ENCODE peak calls at places on chromosomes 4 and X, in nine cellular contexts. One of them, this sample, is unnamed. For H3K9me3 and H3K27me3, the result is how much of the 10 kb centered on the place peaks cover.

GRCh38 chr4:166996216-166996615 is 238.1 kb downstream of the SPOCK3 start:
- DNase-seq in A673: no peak
- DNase-seq in gastrocnemius medialis: no peak
- DNase-seq in SK-N-SH: no peak
- DNase-seq in left lung: no peak
- DNase-seq in CD4-positive, CD25-positive, alpha-beta regulatory T cell: no peak
- DNase-seq in aorta: no peak
- DNase-seq in right lobe of liver: no peak
- DNase-seq in left ventricle myocardium inferior: no peak
- DNase-seq in this sample: no peak

GRCh38 chr4:173752610-173753009 is 222.6 kb upstream of the HAND2 start:
- DNase-seq in left ventricle myocardium inferior: no peak
- DNase-seq in gastrocnemius medialis: no peak
- DNase-seq in left lung: peak
- DNase-seq in CD4-positive, CD25-positive, alpha-beta regulatory T cell: peak
- DNase-seq in aorta: peak
- DNase-seq in A673: peak
- DNase-seq in SK-N-SH: no peak
- DNase-seq in right lobe of liver: no peak
- DNase-seq in this sample: no peak

GRCh38 chr4:13905543-13905942 is 278.0 kb upstream of the BOD1L1 start:
- DNase-seq in CD4-positive, CD25-positive, alpha-beta regulatory T cell: no peak
- DNase-seq in left ventricle myocardium inferior: no peak
- DNase-seq in left lung: no peak
- DNase-seq in A673: no peak
- DNase-seq in SK-N-SH: no peak
- DNase-seq in aorta: no peak
- DNase-seq in gastrocnemius medialis: no peak
- DNase-seq in right lobe of liver: no peak
- DNase-seq in this sample: no peak

GRCh38 chr4:75243570-75243969 is 270.6 kb downstream of the RCHY1 start:
- DNase-seq in left ventricle myocardium inferior: no peak
- DNase-seq in aorta: no peak
- DNase-seq in CD4-positive, CD25-positive, alpha-beta regulatory T cell: no peak
- DNase-seq in SK-N-SH: no peak
- DNase-seq in left lung: no peak
- DNase-seq in A673: no peak
- DNase-seq in gastrocnemius medialis: no peak
- DNase-seq in right lobe of liver: no peak
- DNase-seq in this sample: no peak

GRCh38 chrX:134661295-134661694 is 3.0 kb upstream of the PLAC1 start:
- DNase-seq in left ventricle myocardium inferior: no peak
- DNase-seq in left lung: no peak
- DNase-seq in SK-N-SH: no peak
- DNase-seq in right lobe of liver: no peak
- DNase-seq in gastrocnemius medialis: no peak
- DNase-seq in CD4-positive, CD25-positive, alpha-beta regulatory T cell: no peak
- DNase-seq in aorta: no peak
- DNase-seq in A673: no peak
- DNase-seq in this sample: no peak

GRCh38 chr4:109113511-109113910 is 188.9 kb downstream of the COL25A1 start:
- DNase-seq in A673: no peak
- DNase-seq in right lobe of liver: no peak
- DNase-seq in left lung: no peak
- DNase-seq in left ventricle myocardium inferior: no peak
- DNase-seq in aorta: no peak
- DNase-seq in CD4-positive, CD25-positive, alpha-beta regulatory T cell: no peak
- DNase-seq in gastrocnemius medialis: no peak
- DNase-seq in SK-N-SH: no peak
- DNase-seq in this sample: no peak

GRCh38 chr4:1728061-1728980 is 7.0 kb downstream of the TACC3 start:
- DNase-seq in right lobe of liver: peak
- DNase-seq in aorta: peak
- DNase-seq in left lung: peak
- DNase-seq in CD4-positive, CD25-positive, alpha-beta regulatory T cell: no peak
- DNase-seq in SK-N-SH: peak
- DNase-seq in A673: no peak
- DNase-seq in left ventricle myocardium inferior: no peak
- DNase-seq in gastrocnemius medialis: no peak
- DNase-seq in this sample: no peak

GRCh38 chrX:76148011-76148665 is 24.7 kb upstream of the PBDC1 start:
- DNase-seq in SK-N-SH: no peak
- DNase-seq in CD4-positive, CD25-positive, alpha-beta regulatory T cell: peak
- DNase-seq in A673: peak
- DNase-seq in gastrocnemius medialis: no peak
- DNase-seq in aorta: no peak
- DNase-seq in right lobe of liver: no peak
- DNase-seq in left ventricle myocardium inferior: no peak
- DNase-seq in left lung: no peak
- DNase-seq in this sample: peak

GRCh38 chr4:38663021-38663800 is 788 bp upstream of the KLF3 start:
- DNase-seq in right lobe of liver: peak
- DNase-seq in left lung: no peak
- DNase-seq in A673: no peak
- DNase-seq in SK-N-SH: no peak
- DNase-seq in CD4-positive, CD25-positive, alpha-beta regulatory T cell: peak
- DNase-seq in aorta: no peak
- DNase-seq in left ventricle myocardium inferior: no peak
- DNase-seq in gastrocnemius medialis: peak
- DNase-seq in this sample: no peak

GRCh38 chr4:1058997-1059665 is 47.7 kb downstream of the FGFRL1 start:
- DNase-seq in SK-N-SH: no peak
- DNase-seq in CD4-positive, CD25-positive, alpha-beta regulatory T cell: no peak
- DNase-seq in gastrocnemius medialis: no peak
- DNase-seq in left lung: peak
- DNase-seq in right lobe of liver: no peak
- DNase-seq in aorta: peak
- DNase-seq in A673: no peak
- DNase-seq in left ventricle myocardium inferior: no peak
- DNase-seq in this sample: no peak

GRCh38 chrX:115582035-115582870 is 21.3 kb downstream of the PLS3 start:
- DNase-seq in gastrocnemius medialis: no peak
- DNase-seq in left ventricle myocardium inferior: peak
- DNase-seq in SK-N-SH: no peak
- DNase-seq in CD4-positive, CD25-positive, alpha-beta regulatory T cell: no peak
- DNase-seq in right lobe of liver: no peak
- DNase-seq in A673: no peak
- DNase-seq in left lung: no peak
- DNase-seq in aorta: no peak
- DNase-seq in this sample: no peak

GRCh38 chrX:15749642-15750610 is 11.9 kb downstream of the CA5B start:
- DNase-seq in left ventricle myocardium inferior: peak
- DNase-seq in gastrocnemius medialis: no peak
- DNase-seq in left lung: no peak
- DNase-seq in aorta: peak
- DNase-seq in CD4-positive, CD25-positive, alpha-beta regulatory T cell: peak
- DNase-seq in right lobe of liver: no peak
- DNase-seq in SK-N-SH: no peak
- DNase-seq in A673: no peak
- DNase-seq in this sample: peak

GRCh38 chrX:24148535-24149345 is 789 bp upstream of the ZFX start:
- DNase-seq in gastrocnemius medialis: no peak
- DNase-seq in A673: peak
- DNase-seq in CD4-positive, CD25-positive, alpha-beta regulatory T cell: peak
- DNase-seq in left ventricle myocardium inferior: no peak
- DNase-seq in left lung: no peak
- DNase-seq in SK-N-SH: peak
- DNase-seq in aorta: peak
- DNase-seq in right lobe of liver: no peak
- DNase-seq in this sample: no peak

GRCh38 chrX:11530621-11531020 is 135.1 kb downstream of the ARHGAP6 start:
- DNase-seq in SK-N-SH: no peak
- DNase-seq in right lobe of liver: no peak
- DNase-seq in aorta: no peak
- DNase-seq in left lung: no peak
- DNase-seq in gastrocnemius medialis: no peak
- DNase-seq in left ventricle myocardium inferior: no peak
- DNase-seq in CD4-positive, CD25-positive, alpha-beta regulatory T cell: no peak
- DNase-seq in A673: no peak
- DNase-seq in this sample: no peak

GRCh38 chr4:43990968-43991367 is 457.6 kb downstream of the KCTD8 start:
- DNase-seq in aorta: no peak
- DNase-seq in gastrocnemius medialis: no peak
- DNase-seq in A673: no peak
- DNase-seq in CD4-positive, CD25-positive, alpha-beta regulatory T cell: no peak
- DNase-seq in right lobe of liver: no peak
- DNase-seq in left ventricle myocardium inferior: no peak
- DNase-seq in SK-N-SH: no peak
- DNase-seq in left lung: no peak
- DNase-seq in this sample: no peak

GRCh38 chr4:170014359-170015008 is 11.7 kb downstream of the MFAP3L start:
- DNase-seq in A673: no peak
- DNase-seq in SK-N-SH: peak
- DNase-seq in CD4-positive, CD25-positive, alpha-beta regulatory T cell: no peak
- DNase-seq in gastrocnemius medialis: no peak
- DNase-seq in aorta: no peak
- DNase-seq in left ventricle myocardium inferior: no peak
- DNase-seq in right lobe of liver: no peak
- DNase-seq in left lung: no peak
- DNase-seq in this sample: no peak

DNA sequence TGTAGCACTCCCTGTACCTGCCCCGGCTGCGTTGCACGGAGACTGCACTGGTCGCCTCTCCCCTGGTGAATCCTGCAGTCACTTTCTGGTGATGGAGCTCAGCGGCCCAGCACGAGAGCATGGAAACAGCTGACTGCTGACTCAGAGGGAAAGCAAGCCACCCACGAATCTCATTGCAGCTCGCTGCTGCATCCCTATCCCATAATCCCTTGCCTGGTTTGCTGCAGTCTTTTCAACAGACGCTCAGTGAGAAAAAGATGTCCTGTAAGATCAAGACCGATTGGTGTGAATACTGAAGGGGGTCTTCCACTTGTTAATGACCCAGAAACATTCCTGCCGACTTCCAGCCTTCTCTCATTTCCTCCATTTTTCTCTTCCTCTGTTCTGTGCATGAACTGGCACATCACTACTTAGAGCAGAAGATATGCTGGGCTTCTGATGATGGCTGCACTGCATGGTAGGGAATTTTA is 52.9 kb downstream of the TRIM2 start:
- DNase-seq in right lobe of liver: no peak
- DNase-seq in SK-N-SH: peak
- DNase-seq in A673: peak
- DNase-seq in aorta: no peak
- DNase-seq in CD4-positive, CD25-positive, alpha-beta regulatory T cell: peak
- DNase-seq in gastrocnemius medialis: no peak
- DNase-seq in left lung: no peak
- DNase-seq in left ventricle myocardium inferior: no peak
- DNase-seq in this sample: no peak
- H3K4me3 ChIP-seq in right lobe of liver: no peak
- H3K4me3 ChIP-seq in SK-N-SH: peak
- H3K4me3 ChIP-seq in A673: peak
- H3K4me3 ChIP-seq in aorta: no peak
- H3K4me3 ChIP-seq in CD4-positive, CD25-positive, alpha-beta regulatory T cell: peak
- H3K4me3 ChIP-seq in gastrocnemius medialis: no peak
- H3K4me3 ChIP-seq in left lung: no peak
- H3K4me3 ChIP-seq in left ventricle myocardium inferior: no peak
- H3K4me3 ChIP-seq in this sample: no peak

DNA sequence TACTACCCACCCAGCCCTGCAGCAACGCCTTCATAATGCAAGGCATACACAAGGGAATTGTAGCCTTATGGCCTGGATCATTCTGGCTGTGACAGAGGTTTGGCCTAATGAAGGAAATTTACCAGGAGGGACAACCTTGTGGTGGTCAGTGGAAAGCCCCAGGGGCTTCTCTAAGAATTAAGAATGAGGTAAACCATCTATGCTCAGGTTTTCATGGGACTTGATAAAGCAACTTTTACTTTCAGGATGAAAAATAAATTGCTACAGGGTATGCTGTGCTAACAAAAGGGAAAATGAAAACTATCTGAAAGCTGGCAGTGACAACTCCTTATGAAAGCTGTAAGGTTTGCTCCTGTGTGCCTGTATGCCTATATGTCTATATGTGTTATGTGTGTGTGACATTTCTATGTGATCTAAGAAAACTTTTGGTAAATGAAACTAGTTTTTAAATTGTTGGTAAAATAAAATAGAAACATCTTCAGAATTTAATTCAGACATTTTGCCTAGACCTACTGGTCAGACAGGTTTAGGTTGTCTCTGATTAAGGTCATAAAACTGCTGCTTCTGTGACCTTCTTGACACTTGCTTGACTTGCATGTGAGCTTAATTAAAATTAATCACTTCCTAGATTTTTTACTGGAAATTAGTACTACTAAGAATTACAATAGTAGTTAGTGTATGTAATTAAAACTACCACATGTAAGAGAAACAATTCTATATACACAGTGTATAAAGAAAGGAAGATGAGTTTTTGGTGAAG is 19.9 kb upstream of the TXK start:
- DNase-seq in A673: no peak
- DNase-seq in right lobe of liver: no peak
- DNase-seq in aorta: no peak
- DNase-seq in left lung: no peak
- DNase-seq in left ventricle myocardium inferior: no peak
- DNase-seq in CD4-positive, CD25-positive, alpha-beta regulatory T cell: no peak
- DNase-seq in gastrocnemius medialis: no peak
- DNase-seq in SK-N-SH: no peak
- DNase-seq in this sample: no peak
- H3K9me3 ChIP-seq in A673: under half
- H3K9me3 ChIP-seq in right lobe of liver: under half
- H3K9me3 ChIP-seq in aorta: under half
- H3K9me3 ChIP-seq in left lung: under half
- H3K9me3 ChIP-seq in left ventricle myocardium inferior: under half
- H3K9me3 ChIP-seq in CD4-positive, CD25-positive, alpha-beta regulatory T cell: under half
- H3K9me3 ChIP-seq in gastrocnemius medialis: under half
- H3K9me3 ChIP-seq in SK-N-SH: under half
- H3K9me3 ChIP-seq in this sample: under half

GRCh38 chr4:3471886-3472285 is 8.8 kb downstream of the DOK7 start:
- DNase-seq in CD4-positive, CD25-positive, alpha-beta regulatory T cell: no peak
- DNase-seq in left ventricle myocardium inferior: no peak
- DNase-seq in gastrocnemius medialis: no peak
- DNase-seq in right lobe of liver: no peak
- DNase-seq in SK-N-SH: no peak
- DNase-seq in aorta: no peak
- DNase-seq in left lung: peak
- DNase-seq in A673: no peak
- DNase-seq in this sample: no peak
- H3K27me3 ChIP-seq in CD4-positive, CD25-positive, alpha-beta regulatory T cell: under half
- H3K27me3 ChIP-seq in left ventricle myocardium inferior: under half
- H3K27me3 ChIP-seq in gastrocnemius medialis: under half
- H3K27me3 ChIP-seq in right lobe of liver: under half
- H3K27me3 ChIP-seq in SK-N-SH: under half
- H3K27me3 ChIP-seq in aorta: under half
- H3K27me3 ChIP-seq in left lung: under half
- H3K27me3 ChIP-seq in A673: under half
- H3K27me3 ChIP-seq in this sample: under half

DNA sequence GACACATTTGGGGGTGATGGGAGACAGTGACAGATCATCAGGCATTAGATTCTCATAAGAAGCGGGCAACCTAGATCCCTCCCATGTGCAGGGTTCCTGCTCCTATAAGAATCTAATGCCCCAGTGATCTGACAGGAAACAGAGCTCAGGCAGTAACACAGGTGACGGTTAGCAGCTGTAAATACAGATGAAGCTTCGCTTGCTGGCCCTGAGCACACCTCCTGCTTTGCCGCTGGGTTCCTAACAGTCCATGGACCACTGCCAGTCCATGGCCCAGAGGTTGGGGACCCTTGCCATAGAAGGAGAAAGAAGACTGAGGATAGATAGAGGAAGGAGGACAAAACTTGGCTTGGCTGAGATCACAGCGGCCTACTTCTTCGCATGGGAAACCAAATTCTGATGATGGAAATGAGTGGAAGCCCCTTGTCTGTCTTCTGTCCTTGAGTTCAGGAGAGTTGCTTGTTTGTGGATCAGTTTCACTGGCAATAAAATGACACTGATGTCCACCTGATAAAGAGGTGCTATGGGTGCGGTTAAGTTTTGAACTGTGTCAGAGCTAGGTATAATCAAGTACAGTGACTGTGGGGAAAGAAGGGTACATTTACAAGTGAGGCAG is 1.7 kb upstream of the TIFA start:
- DNase-seq in CD4-positive, CD25-positive, alpha-beta regulatory T cell: peak
- DNase-seq in left lung: peak
- DNase-seq in SK-N-SH: no peak
- DNase-seq in left ventricle myocardium inferior: no peak
- DNase-seq in A673: no peak
- DNase-seq in gastrocnemius medialis: no peak
- DNase-seq in right lobe of liver: no peak
- DNase-seq in aorta: no peak
- DNase-seq in this sample: no peak
- H3K4me3 ChIP-seq in CD4-positive, CD25-positive, alpha-beta regulatory T cell: peak
- H3K4me3 ChIP-seq in left lung: no peak
- H3K4me3 ChIP-seq in SK-N-SH: no peak
- H3K4me3 ChIP-seq in left ventricle myocardium inferior: no peak
- H3K4me3 ChIP-seq in A673: no peak
- H3K4me3 ChIP-seq in gastrocnemius medialis: no peak
- H3K4me3 ChIP-seq in right lobe of liver: no peak
- H3K4me3 ChIP-seq in aorta: no peak
- H3K4me3 ChIP-seq in this sample: no peak